ENCODE peak calls at places on chromosomes 12 and 14, in eight cellular contexts. One of them, this sample, is unnamed.

GRCh38 chr12:5963515-5963914 is 18.5 kb upstream of the ANO2 start:
- DNase-seq in caudate nucleus: no peak
- DNase-seq in CD8-positive, alpha-beta T cell: no peak
- DNase-seq in lung: no peak
- DNase-seq in coronary artery: no peak
- DNase-seq in fibroblast of lung: no peak
- DNase-seq in substantia nigra: no peak
- DNase-seq in colonic mucosa: peak
- DNase-seq in this sample: no peak

GRCh38 chr12:77644915-77645605 is 185.6 kb upstream of the NAV3 start:
- DNase-seq in caudate nucleus: no peak
- DNase-seq in CD8-positive, alpha-beta T cell: no peak
- DNase-seq in lung: no peak
- DNase-seq in coronary artery: no peak
- DNase-seq in fibroblast of lung: no peak
- DNase-seq in substantia nigra: no peak
- DNase-seq in colonic mucosa: no peak
- DNase-seq in this sample: no peak

GRCh38 chr12:19045421-19045820 is 84.1 kb upstream of the PLEKHA5 start:
- DNase-seq in caudate nucleus: no peak
- DNase-seq in CD8-positive, alpha-beta T cell: no peak
- DNase-seq in lung: no peak
- DNase-seq in coronary artery: no peak
- DNase-seq in fibroblast of lung: no peak
- DNase-seq in substantia nigra: no peak
- DNase-seq in colonic mucosa: no peak
- DNase-seq in this sample: no peak

GRCh38 chr14:53149656-53150319 is 3.3 kb downstream of the DDHD1 start:
- DNase-seq in caudate nucleus: no peak
- DNase-seq in CD8-positive, alpha-beta T cell: no peak
- DNase-seq in lung: no peak
- DNase-seq in coronary artery: no peak
- DNase-seq in fibroblast of lung: no peak
- DNase-seq in substantia nigra: no peak
- DNase-seq in colonic mucosa: no peak
- DNase-seq in this sample: no peak

GRCh38 chr12:26704684-26705475 is 128.1 kb downstream of the ITPR2 start:
- DNase-seq in caudate nucleus: no peak
- DNase-seq in CD8-positive, alpha-beta T cell: no peak
- DNase-seq in lung: no peak
- DNase-seq in coronary artery: no peak
- DNase-seq in fibroblast of lung: no peak
- DNase-seq in substantia nigra: no peak
- DNase-seq in colonic mucosa: no peak
- DNase-seq in this sample: no peak

GRCh38 chr14:51176819-51177218 is 63.2 kb upstream of the TMX1 start:
- DNase-seq in caudate nucleus: no peak
- DNase-seq in CD8-positive, alpha-beta T cell: no peak
- DNase-seq in lung: no peak
- DNase-seq in coronary artery: no peak
- DNase-seq in fibroblast of lung: no peak
- DNase-seq in substantia nigra: no peak
- DNase-seq in colonic mucosa: no peak
- DNase-seq in this sample: no peak

GRCh38 chr12:6871052-6871957 is 1.8 kb downstream of the SPSB2 start:
- DNase-seq in caudate nucleus: no peak
- DNase-seq in CD8-positive, alpha-beta T cell: no peak
- DNase-seq in lung: no peak
- DNase-seq in coronary artery: no peak
- DNase-seq in fibroblast of lung: no peak
- DNase-seq in substantia nigra: no peak
- DNase-seq in colonic mucosa: peak
- DNase-seq in this sample: no peak

GRCh38 chr12:119177056-119177325 is 1.7 kb upstream of the HSPB8 start:
- DNase-seq in caudate nucleus: no peak
- DNase-seq in CD8-positive, alpha-beta T cell: no peak
- DNase-seq in lung: no peak
- DNase-seq in coronary artery: no peak
- DNase-seq in fibroblast of lung: no peak
- DNase-seq in substantia nigra: no peak
- DNase-seq in colonic mucosa: no peak
- DNase-seq in this sample: no peak

GRCh38 chr14:85187521-85187920 is 342.4 kb upstream of the FLRT2 start:
- DNase-seq in caudate nucleus: no peak
- DNase-seq in CD8-positive, alpha-beta T cell: no peak
- DNase-seq in lung: no peak
- DNase-seq in coronary artery: no peak
- DNase-seq in fibroblast of lung: no peak
- DNase-seq in substantia nigra: no peak
- DNase-seq in colonic mucosa: no peak
- DNase-seq in this sample: no peak

GRCh38 chr14:65392296-65392695 is 20.2 kb upstream of the FUT8 start:
- DNase-seq in caudate nucleus: no peak
- DNase-seq in CD8-positive, alpha-beta T cell: no peak
- DNase-seq in lung: no peak
- DNase-seq in coronary artery: no peak
- DNase-seq in fibroblast of lung: no peak
- DNase-seq in substantia nigra: no peak
- DNase-seq in colonic mucosa: no peak
- DNase-seq in this sample: no peak

GRCh38 chr12:8011331-8011730 is 21.2 kb upstream of the FOXJ2 start:
- DNase-seq in caudate nucleus: no peak
- DNase-seq in CD8-positive, alpha-beta T cell: no peak
- DNase-seq in lung: no peak
- DNase-seq in coronary artery: no peak
- DNase-seq in fibroblast of lung: no peak
- DNase-seq in substantia nigra: no peak
- DNase-seq in colonic mucosa: no peak
- DNase-seq in this sample: peak

GRCh38 chr12:27780612-27781408 is 774 bp upstream of the MANSC4 start:
- DNase-seq in caudate nucleus: peak
- DNase-seq in CD8-positive, alpha-beta T cell: no peak
- DNase-seq in lung: peak
- DNase-seq in coronary artery: peak
- DNase-seq in fibroblast of lung: peak
- DNase-seq in substantia nigra: no peak
- DNase-seq in colonic mucosa: peak
- DNase-seq in this sample: peak

GRCh38 chr12:19031032-19031431 is 98.5 kb upstream of the PLEKHA5 start:
- DNase-seq in caudate nucleus: no peak
- DNase-seq in CD8-positive, alpha-beta T cell: no peak
- DNase-seq in lung: no peak
- DNase-seq in coronary artery: no peak
- DNase-seq in fibroblast of lung: peak
- DNase-seq in substantia nigra: no peak
- DNase-seq in colonic mucosa: no peak
- DNase-seq in this sample: peak

GRCh38 chr14:44428239-44428924 is 78.7 kb downstream of the FSCB start:
- DNase-seq in caudate nucleus: no peak
- DNase-seq in CD8-positive, alpha-beta T cell: no peak
- DNase-seq in lung: no peak
- DNase-seq in coronary artery: no peak
- DNase-seq in fibroblast of lung: no peak
- DNase-seq in substantia nigra: no peak
- DNase-seq in colonic mucosa: no peak
- DNase-seq in this sample: no peak

GRCh38 chr14:64293976-64294671 is at the start of gene ESR2:
- DNase-seq in caudate nucleus: no peak
- DNase-seq in CD8-positive, alpha-beta T cell: peak
- DNase-seq in lung: no peak
- DNase-seq in coronary artery: no peak
- DNase-seq in fibroblast of lung: peak
- DNase-seq in substantia nigra: no peak
- DNase-seq in colonic mucosa: peak
- DNase-seq in this sample: no peak

GRCh38 chr12:93870020-93870795 is 193.0 kb downstream of the CRADD start:
- DNase-seq in caudate nucleus: no peak
- DNase-seq in CD8-positive, alpha-beta T cell: no peak
- DNase-seq in lung: no peak
- DNase-seq in coronary artery: no peak
- DNase-seq in fibroblast of lung: no peak
- DNase-seq in substantia nigra: no peak
- DNase-seq in colonic mucosa: no peak
- DNase-seq in this sample: no peak

GRCh38 chr14:24145219-24145618 is 1.2 kb downstream of the PSME2 start:
- DNase-seq in caudate nucleus: no peak
- DNase-seq in CD8-positive, alpha-beta T cell: no peak
- DNase-seq in lung: no peak
- DNase-seq in coronary artery: no peak
- DNase-seq in fibroblast of lung: no peak
- DNase-seq in substantia nigra: no peak
- DNase-seq in colonic mucosa: no peak
- DNase-seq in this sample: no peak
- H3K27ac ChIP-seq in caudate nucleus: no peak
- H3K27ac ChIP-seq in CD8-positive, alpha-beta T cell: no peak
- H3K27ac ChIP-seq in lung: no peak
- H3K27ac ChIP-seq in coronary artery: peak
- H3K27ac ChIP-seq in fibroblast of lung: no peak
- H3K27ac ChIP-seq in substantia nigra: no peak
- H3K27ac ChIP-seq in colonic mucosa: peak
- H3K27ac ChIP-seq in this sample: peak

GRCh38 chr14:60274448-60274847 is 25.4 kb downstream of the PPM1A start:
- DNase-seq in caudate nucleus: no peak
- DNase-seq in CD8-positive, alpha-beta T cell: no peak
- DNase-seq in lung: no peak
- DNase-seq in coronary artery: no peak
- DNase-seq in fibroblast of lung: no peak
- DNase-seq in substantia nigra: no peak
- DNase-seq in colonic mucosa: no peak
- DNase-seq in this sample: no peak
- H3K27ac ChIP-seq in caudate nucleus: no peak
- H3K27ac ChIP-seq in CD8-positive, alpha-beta T cell: no peak
- H3K27ac ChIP-seq in lung: no peak
- H3K27ac ChIP-seq in coronary artery: no peak
- H3K27ac ChIP-seq in fibroblast of lung: no peak
- H3K27ac ChIP-seq in substantia nigra: no peak
- H3K27ac ChIP-seq in colonic mucosa: no peak
- H3K27ac ChIP-seq in this sample: no peak

DNA sequence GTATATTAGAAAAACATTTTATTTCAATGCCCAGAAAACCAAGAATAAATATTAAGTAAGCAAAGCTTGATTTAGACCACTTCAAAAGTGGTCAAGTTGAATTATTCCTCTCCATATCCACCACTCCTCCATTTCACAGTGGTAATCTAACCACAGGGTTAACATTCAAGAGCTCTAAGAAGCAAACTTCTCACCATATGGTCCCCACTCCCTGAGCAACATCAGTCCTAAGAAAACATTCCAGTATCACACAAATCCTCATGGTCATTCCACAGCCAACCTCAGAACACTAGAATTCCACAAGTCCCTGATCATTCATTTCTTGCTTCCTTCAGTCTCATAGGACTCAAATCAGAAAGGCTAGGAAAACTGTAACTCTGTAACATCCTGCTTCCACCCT is 47.9 kb downstream of the ST8SIA1 start:
- DNase-seq in caudate nucleus: no peak
- DNase-seq in CD8-positive, alpha-beta T cell: no peak
- DNase-seq in lung: no peak
- DNase-seq in coronary artery: no peak
- DNase-seq in fibroblast of lung: peak
- DNase-seq in substantia nigra: no peak
- DNase-seq in colonic mucosa: no peak
- DNase-seq in this sample: no peak
- H3K27ac ChIP-seq in caudate nucleus: no peak
- H3K27ac ChIP-seq in CD8-positive, alpha-beta T cell: no peak
- H3K27ac ChIP-seq in lung: no peak
- H3K27ac ChIP-seq in coronary artery: no peak
- H3K27ac ChIP-seq in fibroblast of lung: no peak
- H3K27ac ChIP-seq in substantia nigra: no peak
- H3K27ac ChIP-seq in colonic mucosa: no peak
- H3K27ac ChIP-seq in this sample: no peak

GRCh38 chr12:54688309-54689033 is 40.3 kb upstream of the DCD start:
- DNase-seq in caudate nucleus: no peak
- DNase-seq in CD8-positive, alpha-beta T cell: no peak
- DNase-seq in lung: no peak
- DNase-seq in coronary artery: no peak
- DNase-seq in fibroblast of lung: no peak
- DNase-seq in substantia nigra: no peak
- DNase-seq in colonic mucosa: no peak
- DNase-seq in this sample: no peak

GRCh38 chr12:54683388-54683787 is 35.2 kb upstream of the DCD start:
- DNase-seq in caudate nucleus: no peak
- DNase-seq in CD8-positive, alpha-beta T cell: no peak
- DNase-seq in lung: no peak
- DNase-seq in coronary artery: no peak
- DNase-seq in fibroblast of lung: no peak
- DNase-seq in substantia nigra: no peak
- DNase-seq in colonic mucosa: no peak
- DNase-seq in this sample: no peak

GRCh38 chr12:54682674-54683073 is 34.5 kb upstream of the DCD start:
- DNase-seq in caudate nucleus: no peak
- DNase-seq in CD8-positive, alpha-beta T cell: no peak
- DNase-seq in lung: no peak
- DNase-seq in coronary artery: no peak
- DNase-seq in fibroblast of lung: no peak
- DNase-seq in substantia nigra: no peak
- DNase-seq in colonic mucosa: no peak
- DNase-seq in this sample: no peak

GRCh38 chr12:54689034-54689372 is 40.8 kb upstream of the DCD start:
- DNase-seq in caudate nucleus: no peak
- DNase-seq in CD8-positive, alpha-beta T cell: no peak
- DNase-seq in lung: no peak
- DNase-seq in coronary artery: no peak
- DNase-seq in fibroblast of lung: no peak
- DNase-seq in substantia nigra: no peak
- DNase-seq in colonic mucosa: no peak
- DNase-seq in this sample: no peak

DNA sequence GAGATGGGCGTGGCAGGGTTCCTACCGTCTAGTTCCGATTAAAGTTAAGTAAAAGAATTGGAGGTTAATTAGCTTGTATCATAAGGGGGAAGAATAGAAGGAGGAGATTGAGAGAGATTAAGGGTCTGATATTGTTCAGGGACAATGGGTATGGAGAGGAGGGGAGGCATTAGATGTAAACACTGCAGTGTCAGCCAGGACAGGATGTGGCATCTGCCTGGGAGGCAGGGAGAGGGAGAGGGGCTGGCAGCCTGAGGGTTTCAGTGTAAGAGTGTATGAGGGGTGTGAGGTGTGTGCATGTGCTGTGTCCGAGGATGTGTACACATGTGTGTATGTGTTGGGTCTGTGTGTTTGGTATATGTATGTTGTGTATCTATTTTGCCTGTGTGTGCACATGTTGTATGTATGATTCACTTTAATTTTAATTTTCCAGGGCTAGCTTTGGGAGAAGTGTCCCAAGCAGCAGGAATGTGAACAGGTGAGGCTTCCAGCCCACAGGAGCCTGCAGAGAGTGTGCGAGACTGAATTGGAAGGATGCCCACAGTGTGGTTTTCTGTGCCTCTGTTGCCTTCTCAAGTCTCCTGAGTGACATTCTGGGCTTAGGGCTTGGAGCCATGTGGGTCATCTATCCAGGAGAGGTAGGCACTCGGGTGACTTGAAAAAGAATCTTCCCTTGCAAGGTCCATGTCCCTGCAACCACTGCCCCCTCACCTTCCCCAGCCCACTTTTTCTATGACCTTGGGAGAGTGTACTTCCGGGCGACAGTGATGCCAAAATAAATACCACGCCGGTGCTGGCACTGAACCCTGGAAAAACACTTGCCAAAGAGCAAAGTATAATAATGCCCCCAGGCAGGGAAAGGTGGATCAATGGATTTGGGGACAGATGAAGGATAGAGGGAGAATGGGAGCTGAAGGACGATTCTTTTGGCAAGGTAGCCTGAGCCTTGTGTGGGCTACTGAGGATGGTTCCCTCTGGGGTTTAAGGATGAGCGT is 36.8 kb upstream of the DCD start:
- DNase-seq in caudate nucleus: no peak
- DNase-seq in CD8-positive, alpha-beta T cell: no peak
- DNase-seq in lung: no peak
- DNase-seq in coronary artery: no peak
- DNase-seq in fibroblast of lung: no peak
- DNase-seq in substantia nigra: no peak
- DNase-seq in colonic mucosa: no peak
- DNase-seq in this sample: no peak
- H3K27ac ChIP-seq in caudate nucleus: no peak
- H3K27ac ChIP-seq in CD8-positive, alpha-beta T cell: no peak
- H3K27ac ChIP-seq in lung: no peak
- H3K27ac ChIP-seq in coronary artery: no peak
- H3K27ac ChIP-seq in fibroblast of lung: no peak
- H3K27ac ChIP-seq in substantia nigra: no peak
- H3K27ac ChIP-seq in colonic mucosa: no peak
- H3K27ac ChIP-seq in this sample: no peak

This sample was measured in keratinocyte.